ENCODE peak calls at places on chromosomes 12 and 14, in nine cellular contexts. Z is GM23338, P is GM23248, Q is MM.1S, R is SK-N-SH, X is OCI-LY7, J is hepatocyte, B is neural progenitor cell, U is PC-3. H is an unnamed sample.

GRCh38 chr12:68236421-68237059 is 10.9 kb upstream of the IL26 start:
- DNase-seq in Z (no peak), P (peak; percentile 23), Q (peak; percentile 83), R (no peak), X (peak; percentile 50), J (no peak), B (no peak), U (peak; percentile 19), H (no peak)

GRCh38 chr14:96637521-96637920 is 135.3 kb downstream of the PAPOLA start:
- DNase-seq in Z (no peak), P (no peak), Q (no peak), R (peak; percentile 0), X (no peak), J (no peak), B (no peak), U (no peak), H (no peak)

GRCh38 chr12:91381309-91381804 is 198.7 kb upstream of the DCN start:
- DNase-seq in Z (peak; percentile 94), P (peak; percentile 85), Q (no peak), R (peak; percentile 63), X (no peak), J (peak; percentile 84), B (peak; percentile 89), U (peak; percentile 40), H (no peak)

GRCh38 chr12:113161415-113162016 is 12.0 kb downstream of the CFAP73 start:
- DNase-seq in Z (peak; percentile 98), P (no peak), Q (no peak), R (peak; percentile 95), X (peak; percentile 99), J (no peak), B (peak; percentile 99), U (peak; percentile 24), H (peak; percentile 74)

GRCh38 chr14:96229315-96229714 is 24.7 kb downstream of the BDKRB2 start:
- DNase-seq in Z (no peak), P (no peak), Q (no peak), R (no peak), X (no peak), J (no peak), B (no peak), U (no peak), H (no peak)

GRCh38 chr14:65164068-65164824 is 61.9 kb upstream of the MAX start:
- DNase-seq in Z (peak; percentile 68), P (peak; percentile 70), Q (peak; percentile 31), R (peak; percentile 63), X (peak; percentile 79), J (peak; percentile 60), B (peak; percentile 65), U (peak; percentile 79), H (peak; percentile 51)

GRCh38 chr14:91068642-91069041 is 8.2 kb upstream of the RPS6KA5 start:
- DNase-seq in Z (no peak), P (no peak), Q (no peak), R (no peak), X (no peak), J (no peak), B (no peak), U (no peak), H (no peak)

GRCh38 chr12:119644930-119645329 is 23.0 kb upstream of the PRKAB1 start:
- DNase-seq in Z (no peak), P (no peak), Q (peak; percentile 7), R (no peak), X (no peak), J (no peak), B (no peak), U (no peak), H (no peak)

GRCh38 chr12:54162741-54163140 is 26.0 kb downstream of the SMUG1 start:
- DNase-seq in Z (no peak), P (no peak), Q (no peak), R (no peak), X (no peak), J (no peak), B (no peak), U (no peak), H (no peak)

GRCh38 chr14:35715079-35715478 is 94.0 kb downstream of the RALGAPA1 start:
- DNase-seq in Z (no peak), P (no peak), Q (no peak), R (no peak), X (no peak), J (no peak), B (no peak), U (no peak), H (no peak)

DNA sequence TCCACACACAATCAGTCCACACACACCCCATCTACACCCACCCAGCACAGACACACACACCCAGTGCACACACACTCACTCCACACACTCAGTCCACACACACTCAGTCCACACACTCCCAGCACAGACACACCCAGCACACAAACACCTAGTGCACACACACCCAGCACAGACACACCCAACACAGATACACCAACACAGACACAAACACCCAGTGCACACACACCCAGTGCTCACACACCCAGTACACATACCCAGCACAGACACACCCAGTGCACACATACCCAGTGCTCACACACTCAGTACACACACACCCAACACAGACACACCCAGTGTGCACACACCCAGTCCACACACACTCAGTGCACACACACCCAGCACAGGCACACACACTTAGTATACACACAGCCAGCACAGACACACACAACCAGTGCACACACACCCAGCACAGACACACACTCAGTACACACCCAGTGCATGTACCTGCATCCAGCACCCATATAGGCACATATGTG is 63.8 kb downstream of the ADGRD1 start:
- DNase-seq in Z (no peak), P (no peak), Q (no peak), R (no peak), X (no peak), J (no peak), B (no peak), U (no peak), H (no peak)
- H3K36me3 ChIP-seq in Z (no peaks in the 10 kb centered on the region), P (no peaks in the 10 kb centered on the region), Q (no peaks in the 10 kb centered on the region), R (no peaks in the 10 kb centered on the region), X (no peaks in the 10 kb centered on the region), J (no peaks in the 10 kb centered on the region), B (no peaks in the 10 kb centered on the region), U (no peaks in the 10 kb centered on the region), H (no peaks in the 10 kb centered on the region)

DNA sequence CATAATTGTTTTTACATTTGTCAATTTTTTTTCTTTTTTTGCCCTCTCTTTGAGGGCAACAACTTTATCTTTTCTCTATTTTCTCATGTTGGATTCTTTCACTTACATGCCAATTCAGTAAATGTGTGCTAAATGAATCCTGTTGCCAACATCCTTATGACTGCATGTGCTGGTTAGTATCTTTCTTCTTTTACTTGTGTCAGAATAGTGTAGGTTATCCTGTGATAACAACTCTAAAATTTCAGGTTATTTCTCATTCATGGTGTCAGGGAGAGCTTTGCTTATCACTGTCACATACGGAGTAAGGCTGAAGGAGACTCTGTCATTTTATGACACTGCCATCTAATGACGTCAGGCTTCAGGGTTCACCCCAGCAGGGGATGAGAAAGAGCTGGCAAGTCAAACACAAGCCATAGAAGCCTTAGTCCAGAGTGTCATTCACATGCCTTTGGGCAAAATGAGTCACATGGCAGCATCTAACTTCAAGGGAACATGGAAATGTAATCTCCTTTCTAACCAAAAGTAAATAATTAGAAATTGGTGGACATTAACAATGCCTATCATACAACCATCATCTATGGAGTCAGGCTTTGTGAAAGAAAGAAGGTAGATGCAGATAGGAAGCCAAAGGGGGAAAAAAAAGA is 242.5 kb upstream of the ATP2B1 start:
- DNase-seq in Z (no peak), P (peak; percentile 79), Q (no peak), R (no peak), X (no peak), J (peak; percentile 78), B (no peak), U (peak; percentile 97), H (no peak)
- TF ChIP-seq EZH2phosphoT487 in Z (no peak), P (no peak), Q (no peak), R (no peak), X (no peak), J (no peak), B (no peak), U (no peak), H (no peak)

GRCh38 chr12:124446364-124446763 is 121.0 kb downstream of the NCOR2 start:
- DNase-seq in Z (no peak), P (no peak), Q (no peak), R (no peak), X (no peak), J (no peak), B (no peak), U (no peak), H (no peak)

GRCh38 chr12:124442772-124443445 is 124.5 kb downstream of the NCOR2 start:
- DNase-seq in Z (no peak), P (peak; percentile 96), Q (no peak), R (no peak), X (no peak), J (no peak), B (no peak), U (no peak), H (no peak)

GRCh38 chr12:124445826-124446225 is 121.6 kb downstream of the NCOR2 start:
- DNase-seq in Z (no peak), P (no peak), Q (no peak), R (no peak), X (no peak), J (no peak), B (no peak), U (no peak), H (no peak)

GRCh38 chr12:124443929-124444712 is 123.3 kb downstream of the NCOR2 start:
- DNase-seq in Z (no peak), P (no peak), Q (no peak), R (no peak), X (no peak), J (no peak), B (no peak), U (no peak), H (no peak)

GRCh38 chr12:124445121-124445718 is 122.2 kb downstream of the NCOR2 start:
- DNase-seq in Z (no peak), P (no peak), Q (no peak), R (no peak), X (no peak), J (no peak), B (peak; percentile 71), U (no peak), H (no peak)
- H3K36me3 ChIP-seq in Z (no peaks in the 10 kb centered on the region), P (no peaks in the 10 kb centered on the region), Q (no peaks in the 10 kb centered on the region), R (peaks cover 31% of the 10 kb centered on the region), X (peaks cover 11% of the 10 kb centered on the region), J (no peaks in the 10 kb centered on the region), B (no peaks in the 10 kb centered on the region), U (peaks cover 2% of the 10 kb centered on the region), H (peaks cover 3% of the 10 kb centered on the region)

GRCh38 chr12:10119072-10119471 is 10.9 kb downstream of the CLEC7A start:
- DNase-seq in Z (no peak), P (peak; percentile 37), Q (no peak), R (no peak), X (no peak), J (no peak), B (no peak), U (no peak), H (no peak)
- TF ChIP-seq EZH2phosphoT487 in Z (no peak), P (no peak), Q (no peak), R (no peak), X (no peak), J (no peak), B (no peak), U (no peak), H (no peak)

DNA sequence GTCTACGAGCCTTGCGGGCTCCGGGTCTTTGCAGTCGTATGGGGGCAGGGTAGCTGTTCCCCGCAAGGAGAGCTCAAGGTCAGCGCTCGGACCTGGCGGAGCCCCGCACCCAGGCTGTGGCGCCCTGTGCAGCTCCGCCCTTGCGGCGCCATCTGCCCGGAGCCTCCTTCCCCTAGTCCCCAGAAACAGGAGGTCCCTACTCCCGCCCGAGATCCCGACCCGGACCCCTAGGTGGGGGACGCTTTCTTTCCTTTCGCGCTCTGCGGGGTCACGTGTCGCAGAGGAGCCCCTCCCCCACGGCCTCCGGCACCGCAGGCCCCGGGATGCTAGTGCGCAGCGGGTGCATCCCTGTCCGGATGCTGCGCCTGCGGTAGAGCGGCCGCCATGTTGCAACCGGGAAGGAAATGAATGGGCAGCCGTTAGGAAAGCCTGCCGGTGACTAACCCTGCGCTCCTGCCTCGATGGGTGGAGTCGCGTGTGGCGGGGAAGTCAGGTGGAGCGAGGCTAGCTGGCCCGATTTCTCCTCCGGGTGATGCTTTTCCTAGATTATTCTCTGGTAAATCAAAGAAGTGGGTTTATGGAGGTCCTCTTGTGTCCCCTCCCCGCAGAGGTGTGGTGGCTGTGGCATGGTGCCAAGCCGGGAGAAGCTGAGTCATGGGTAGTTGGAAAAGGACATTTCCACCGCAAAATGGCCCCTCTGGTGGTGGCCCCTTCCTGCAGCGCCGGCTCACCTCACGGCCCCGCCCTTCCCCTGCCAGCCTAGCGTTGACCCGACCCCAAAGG is 788 bp downstream of the GAPDH start:
- DNase-seq in Z (peak; percentile 82), P (peak; percentile 94), Q (peak; percentile 61), R (peak; percentile 81), X (peak; percentile 85), J (peak; percentile 80), B (peak; percentile 86), U (peak; percentile 45), H (no peak)
- H3K36me3 ChIP-seq in Z (peaks cover 41% of the 10 kb centered on the region), P (peaks cover 37% of the 10 kb centered on the region), Q (peaks cover 20% of the 10 kb centered on the region), R (peaks cover 51% of the 10 kb centered on the region), X (peaks cover 80% of the 10 kb centered on the region), J (no peaks in the 10 kb centered on the region), B (peaks cover 6% of the 10 kb centered on the region), U (peaks cover 47% of the 10 kb centered on the region), H (peaks cover 24% of the 10 kb centered on the region)

H was measured in HCT116.